ENCODE peak calls at places on chromosomes 3 and 15, in eight cellular contexts. Z, G, D, B, N, A, Y and J are unnamed samples.

GRCh38 chr15:56343879-56344278 is 21.3 kb upstream of the TEX9 start:
- DNase-seq in G (no peak), Z (no peak), Y (no peak), N (no peak), A (no peak), D (no peak), B (no peak), J (no peak)

GRCh38 chr3:13305623-13306022 is 114.5 kb downstream of the NUP210 start:
- DNase-seq in B (no peak), G (no peak), Y (no peak), N (no peak), D (no peak), Z (no peak), A (no peak), J (no peak)

GRCh38 chr3:62562596-62562995 is 189.2 kb upstream of the FEZF2 start:
- DNase-seq in Y (no peak), N (no peak), Z (no peak), B (no peak), G (no peak), D (no peak), A (no peak), J (no peak)

GRCh38 chr3:23161308-23161707 is 41.8 kb upstream of the UBE2E2 start:
- DNase-seq in G (no peak), D (no peak), Z (no peak), Y (no peak), B (no peak), N (no peak), A (no peak), J (no peak)

GRCh38 chr3:138367912-138368311 is 19.5 kb downstream of the MRAS start:
- DNase-seq in G (no peak), N (no peak), D (no peak), B (peak; percentile 38), Y (no peak), Z (no peak), A (no peak), J (no peak)

GRCh38 chr3:78253860-78254259 is 1214.0 kb downstream of the ROBO2 start:
- DNase-seq in Y (no peak), A (no peak), D (no peak), B (no peak), N (no peak), Z (no peak), G (no peak), J (no peak)

GRCh38 chr3:152195206-152195605 is 73.5 kb upstream of the MBNL1 start:
- DNase-seq in B (no peak), A (no peak), Y (no peak), D (no peak), Z (no peak), N (no peak), G (no peak), J (no peak)

GRCh38 chr3:72481542-72481941 is 366.7 kb downstream of the SHQ1 start:
- DNase-seq in Y (no peak), Z (no peak), B (no peak), G (no peak), A (no peak), N (no peak), D (no peak), J (no peak)

GRCh38 chr15:73771380-73772095 is 18.4 kb upstream of the INSYN1 start:
- DNase-seq in N (no peak), A (no peak), B (no peak), D (no peak), Z (no peak), G (no peak), Y (no peak), J (no peak)

GRCh38 chr3:176431986-176432385 is 765.3 kb downstream of the TBL1XR1 start:
- DNase-seq in B (no peak), A (no peak), D (no peak), N (no peak), Y (no peak), Z (no peak), G (no peak), J (no peak)

GRCh38 chr15:68699881-68700394 is 120.8 kb downstream of the ANP32A start:
- DNase-seq in G (no peak), B (no peak), A (no peak), D (no peak), Y (no peak), N (no peak), Z (no peak), J (no peak)

GRCh38 chr3:124161453-124161852 is 169.5 kb upstream of the ROPN1 start:
- DNase-seq in Z (no peak), Y (no peak), D (no peak), A (no peak), G (no peak), N (no peak), B (peak; percentile 21), J (no peak)

GRCh38 chr3:70774641-70775040 is 462.2 kb upstream of the MDFIC2 start:
- DNase-seq in A (no peak), D (no peak), G (no peak), B (no peak), Z (no peak), N (no peak), Y (no peak), J (no peak)

GRCh38 chr3:122168044-122168443 is 15.4 kb upstream of the CASR start:
- DNase-seq in A (no peak), Y (no peak), D (no peak), Z (no peak), B (no peak), N (no peak), G (no peak), J (no peak)

GRCh38 chr3:101940521-101940992 is 91.2 kb downstream of the NFKBIZ start:
- DNase-seq in D (no peak), G (no peak), B (peak; percentile 12), Z (no peak), A (peak; percentile 41), N (peak; percentile 76), Y (peak; percentile 36), J (no peak)

GRCh38 chr15:77599899-77600298 is 32.8 kb downstream of the LINGO1 start:
- DNase-seq in A (no peak), Y (no peak), N (no peak), B (no peak), G (no peak), D (no peak), Z (no peak), J (no peak)

GRCh38 chr15:59376735-59377134 is 4.1 kb upstream of the MYO1E start:
- DNase-seq in G (no peak), A (no peak), N (no peak), Z (no peak), B (peak; percentile 17), Y (no peak), D (no peak), J (no peak)

GRCh38 chr15:37984368-37984767 is 49.9 kb downstream of the TMCO5A start:
- DNase-seq in Z (no peak), D (no peak), N (no peak), Y (peak; percentile 36), G (no peak), B (no peak), A (no peak), J (no peak)

GRCh38 chr15:71623111-71623510 is 187.2 kb upstream of the NR2E3 start:
- DNase-seq in A (no peak), G (no peak), D (no peak), N (no peak), B (no peak), Z (no peak), Y (no peak), J (no peak)

GRCh38 chr3:57518276-57518914 is 25.7 kb downstream of the DNAH12 start:
- DNase-seq in B (no peak), G (no peak), A (no peak), Y (no peak), D (no peak), Z (no peak), N (no peak), J (no peak)